ENCODE peak calls at places on chromosomes 11 and 22, in ten cellular contexts. M, O, U, I, L, Y, R, B, A and N are unnamed samples.

GRCh38 chr11:2583605-2583958 is 116.2 kb downstream of the KCNQ1OT1 start:
- DNase-seq in M (no peak), O (no peak), U (no peak), I (no peak), L (no peak), Y (peak; percentile 48), R (no peak), B (peak; percentile 0), A (peak; percentile 68), N (no peak)

GRCh38 chr11:58647141-58647699 is 24.8 kb downstream of the CNTF start:
- DNase-seq in M (no peak), O (peak; percentile 82), U (no peak), I (no peak), L (no peak), Y (no peak), R (no peak), B (no peak), A (no peak), N (no peak)

GRCh38 chr11:32916361-32916760 is 23.8 kb downstream of the QSER1 start:
- DNase-seq in M (no peak), O (no peak), U (no peak), I (no peak), L (no peak), Y (no peak), R (no peak), B (no peak), A (no peak), N (no peak)

GRCh38 chr11:38818720-38819119 is 2220.7 kb upstream of the RAG2 start:
- DNase-seq in M (no peak), O (no peak), U (no peak), I (no peak), L (peak; percentile 37), Y (no peak), R (peak; percentile 10), B (no peak), A (no peak), N (no peak)

GRCh38 chr11:47946682-47947575 is 33.4 kb upstream of the PTPRJ start:
- DNase-seq in M (peak; percentile 86), O (peak; percentile 11), U (peak; percentile 63), I (peak; percentile 97), L (peak; percentile 98), Y (peak; percentile 68), R (peak; percentile 91), B (no peak), A (peak; percentile 91), N (peak; percentile 81)

GRCh38 chr22:33427461-33427860 is 369.3 kb upstream of the SYN3 start:
- DNase-seq in M (no peak), O (no peak), U (no peak), I (no peak), L (peak; percentile 85), Y (no peak), R (no peak), B (no peak), A (no peak), N (no peak)

GRCh38 chr11:68256331-68256741 is 15.4 kb downstream of the C11orf24 start:
- DNase-seq in M (no peak), O (no peak), U (no peak), I (peak; percentile 67), L (no peak), Y (no peak), R (peak; percentile 76), B (no peak), A (no peak), N (no peak)

GRCh38 chr11:17612221-17613188 is 65.4 kb downstream of the OTOG start:
- DNase-seq in M (no peak), O (no peak), U (no peak), I (no peak), L (no peak), Y (peak; percentile 49), R (no peak), B (no peak), A (no peak), N (no peak)

GRCh38 chr11:62804310-62805043 is 763 bp downstream of the NXF1 start:
- DNase-seq in M (no peak), O (peak; percentile 46), U (no peak), I (peak; percentile 58), L (peak; percentile 54), Y (no peak), R (peak; percentile 73), B (no peak), A (peak; percentile 1), N (no peak)

GRCh38 chr11:6607190-6607635 is 3.6 kb downstream of the ILK start:
- DNase-seq in M (no peak), O (no peak), U (no peak), I (no peak), L (peak; percentile 65), Y (no peak), R (no peak), B (no peak), A (no peak), N (no peak)

GRCh38 chr11:6602096-6602940 is 1.1 kb downstream of the RRP8 start:
- DNase-seq in M (no peak), O (no peak), U (no peak), I (no peak), L (no peak), Y (no peak), R (no peak), B (no peak), A (no peak), N (no peak)

GRCh38 chr11:6603287-6604080 is at the start of the genes ILK and RRP8:
- DNase-seq in M (peak; percentile 91), O (peak; percentile 95), U (peak; percentile 13), I (peak; percentile 93), L (peak; percentile 87), Y (peak; percentile 95), R (peak; percentile 92), B (peak; percentile 80), A (peak; percentile 97), N (peak; percentile 74)

GRCh38 chr11:6606471-6607189 is 3.1 kb downstream of the ILK start:
- DNase-seq in M (peak; percentile 91), O (peak; percentile 89), U (peak; percentile 56), I (peak; percentile 96), L (peak; percentile 96), Y (peak; percentile 86), R (peak; percentile 96), B (peak; percentile 38), A (peak; percentile 98), N (peak; percentile 82)

GRCh38 chr11:6604081-6604626 is 580 bp downstream of the ILK start:
- DNase-seq in M (no peak), O (peak; percentile 75), U (no peak), I (peak; percentile 76), L (peak; percentile 64), Y (no peak), R (peak; percentile 82), B (peak; percentile 37), A (peak; percentile 82), N (peak; percentile 26)
- H3K4me3 ChIP-seq in M (peak overlapping the region; percentile 75), O (peak overlapping the region; percentile 82), U (peak overlapping the region; percentile 98), I (peak overlapping the region; percentile 63), L (peak overlapping the region; percentile 97), Y (peak overlapping the region; percentile 93), R (peak overlapping the region; percentile 99), B (peak overlapping the region; percentile 86), A (peak overlapping the region; percentile 91), N (peak overlapping the region; percentile 92)

DNA sequence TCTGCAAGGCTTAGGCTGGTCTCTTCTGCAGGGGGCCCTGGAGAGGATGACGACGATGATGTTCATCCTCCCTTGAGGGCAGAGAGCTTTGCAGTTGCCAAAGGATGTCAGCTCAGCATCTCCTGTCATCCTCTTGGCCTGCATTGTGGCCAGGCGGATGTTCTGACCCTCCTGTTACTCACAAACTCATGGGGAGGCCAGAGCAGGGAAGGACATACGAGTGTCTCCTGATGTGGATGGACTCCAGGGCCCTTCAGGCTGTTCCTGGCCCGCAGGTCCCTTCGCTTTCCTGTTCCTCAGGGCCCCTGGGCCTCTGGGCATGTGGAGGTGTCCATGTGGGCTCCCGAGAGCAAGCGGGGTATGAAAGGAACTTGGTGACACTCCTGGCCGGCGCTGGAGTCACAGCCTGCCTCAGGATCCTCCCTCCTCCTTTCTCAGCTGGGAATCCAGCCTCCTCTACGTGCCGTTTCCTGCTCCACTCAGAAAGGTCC is 8.5 kb downstream of the ADORA2A start:
- DNase-seq in M (peak; percentile 63), O (no peak), U (no peak), I (no peak), L (no peak), Y (peak; percentile 27), R (peak; percentile 40), B (no peak), A (peak; percentile 79), N (peak; percentile 66)
- H3K4me3 ChIP-seq in M (no peak overlapping the region), O (no peak overlapping the region), U (no peak overlapping the region), I (no peak overlapping the region), L (no peak overlapping the region), Y (no peak overlapping the region), R (no peak overlapping the region), B (no peak overlapping the region), A (no peak overlapping the region), N (no peak overlapping the region)

DNA sequence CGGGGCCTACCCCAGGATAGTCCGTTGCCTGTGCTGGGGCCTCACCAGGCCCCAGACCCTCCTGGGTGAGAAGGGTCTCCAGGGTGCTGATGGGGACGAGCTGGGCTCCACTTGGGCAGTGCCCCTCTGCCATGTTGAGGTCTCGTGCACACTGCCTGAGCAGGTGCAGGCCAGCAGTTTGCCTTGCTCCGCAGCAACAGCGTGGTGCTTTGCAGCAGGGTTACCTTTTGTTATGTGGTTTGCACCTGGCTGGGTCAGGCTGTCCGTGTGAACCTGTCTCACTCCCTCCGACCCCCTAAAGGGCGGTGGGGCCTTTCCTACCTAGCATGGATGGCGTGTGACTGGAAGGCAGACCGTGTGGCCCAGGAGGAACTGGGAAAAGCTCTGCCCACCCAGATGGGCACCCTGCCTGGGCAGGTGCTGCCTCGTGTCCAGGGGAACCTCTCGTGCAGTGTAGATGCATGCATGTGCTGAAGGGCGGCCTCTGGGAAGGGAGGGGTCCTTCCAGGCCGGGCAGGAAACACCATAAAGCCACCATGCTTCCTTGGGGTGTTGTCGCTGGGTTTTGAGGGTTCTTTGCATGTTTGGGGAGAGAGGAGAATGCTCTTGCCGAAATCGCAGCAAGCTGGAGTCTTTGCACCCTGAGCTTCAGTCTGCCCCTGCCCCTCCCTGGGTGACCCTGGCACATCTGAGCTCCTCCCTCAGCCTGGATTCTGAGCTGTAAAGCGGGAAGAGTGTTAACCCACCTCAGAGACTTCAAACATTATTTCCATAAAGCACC is 75.4 kb upstream of the PPARA start:
- DNase-seq in M (peak; percentile 24), O (no peak), U (no peak), I (no peak), L (no peak), Y (peak; percentile 66), R (no peak), B (no peak), A (peak; percentile 76), N (no peak)
- H3K4me3 ChIP-seq in M (peak overlapping the region; percentile 95), O (no peak overlapping the region), U (peak overlapping the region; percentile 95), I (no peak overlapping the region), L (peak overlapping the region; percentile 98), Y (peak overlapping the region; percentile 87), R (peak overlapping the region; percentile 95), B (peak overlapping the region; percentile 22), A (peak overlapping the region; percentile 90), N (peak overlapping the region; percentile 89)

GRCh38 chr11:3983101-3983500 is 111.5 kb upstream of the RRM1 start:
- DNase-seq in M (no peak), O (no peak), U (no peak), I (no peak), L (no peak), Y (no peak), R (no peak), B (no peak), A (no peak), N (no peak)
- H3K4me3 ChIP-seq in M (no peak overlapping the region), O (no peak overlapping the region), U (no peak overlapping the region), I (no peak overlapping the region), L (no peak overlapping the region), Y (no peak overlapping the region), R (no peak overlapping the region), B (no peak overlapping the region), A (no peak overlapping the region), N (no peak overlapping the region)